ENCODE peak calls at places on chromosomes 7 and 10, in ten cellular contexts. L is CD8-positive, alpha-beta memory T cell; K is RWPE2; S is CD8-positive, alpha-beta T cell; I is left ventricle myocardium inferior; C is aorta; W is astrocyte; O is heart right ventricle; D is GM23248; X is PC-9. Q is an unnamed sample.

GRCh38 chr10:90866050-90866598 is 5.7 kb upstream of the RPP30 start:
- DNase-seq in S (no peak), O (no peak), I (no peak), C (no peak), X (no peak), K (no peak), W (no peak), D (no peak), L (no peak), Q (no peak)

GRCh38 chr7:117393781-117394180 is 33.5 kb downstream of the ASZ1 start:
- DNase-seq in X (no peak), L (no peak), O (no peak), D (no peak), W (no peak), S (no peak), C (no peak), I (no peak), K (no peak), Q (no peak)

GRCh38 chr10:131095109-131095580 is 216.4 kb downstream of the TCERG1L start:
- DNase-seq in K (no peak), O (no peak), S (no peak), X (no peak), C (no peak), I (no peak), W (no peak), D (no peak), L (no peak), Q (no peak)

GRCh38 chr10:110355922-110356627 is 51.4 kb upstream of the SMNDC1 start:
- DNase-seq in L (no peak), X (no peak), S (no peak), D (no peak), I (no peak), K (no peak), C (no peak), W (no peak), O (no peak), Q (no peak)

GRCh38 chr7:13179011-13179574 is 491.7 kb downstream of the ARL4A start:
- DNase-seq in S (no peak), I (no peak), C (no peak), D (peak; percentile 3), W (no peak), O (no peak), L (no peak), K (no peak), X (no peak), Q (no peak)

GRCh38 chr7:132739271-132739955 is 163.1 kb upstream of the PLXNA4 start:
- DNase-seq in S (no peak), C (no peak), W (peak; percentile 99), K (no peak), X (no peak), L (no peak), D (peak; percentile 95), I (no peak), O (peak; percentile 48), Q (peak; percentile 41)

GRCh38 chr7:13042605-13043236 is 355.3 kb downstream of the ARL4A start:
- DNase-seq in K (no peak), O (no peak), S (no peak), I (no peak), X (peak; percentile 5), C (no peak), D (peak; percentile 47), L (no peak), W (peak; percentile 46), Q (no peak)

GRCh38 chr7:155201325-155202087 is 96.2 kb upstream of the INSIG1 start:
- DNase-seq in O (no peak), W (no peak), I (no peak), C (no peak), D (no peak), K (no peak), S (no peak), L (no peak), X (no peak), Q (no peak)

GRCh38 chr7:27097686-27098492 is 2.1 kb upstream of the HOXA1 start:
- DNase-seq in L (no peak), C (no peak), S (no peak), I (no peak), W (peak; percentile 49), O (no peak), K (no peak), D (peak; percentile 46), X (peak; percentile 28), Q (no peak)

GRCh38 chr10:409403-410040 is 274.3 kb downstream of the ZMYND11 start:
- DNase-seq in L (no peak), X (no peak), D (no peak), O (no peak), S (no peak), W (no peak), K (no peak), I (peak; percentile 38), C (no peak), Q (no peak)

GRCh38 chr10:117363027-117363426 is 12.2 kb downstream of the PDZD8 start:
- DNase-seq in S (no peak), I (no peak), C (no peak), O (no peak), K (no peak), L (no peak), D (peak; percentile 81), X (no peak), W (peak; percentile 86), Q (no peak)

GRCh38 chr10:117365612-117366011 is 9.6 kb downstream of the PDZD8 start:
- DNase-seq in L (no peak), S (no peak), C (no peak), I (no peak), O (no peak), K (no peak), D (no peak), W (no peak), X (no peak), Q (no peak)

GRCh38 chr10:117366741-117367140 is 8.5 kb downstream of the PDZD8 start:
- DNase-seq in W (no peak), D (no peak), K (no peak), C (no peak), O (no peak), I (no peak), X (no peak), S (no peak), L (no peak), Q (no peak)

GRCh38 chr10:117362313-117362712 is 12.9 kb downstream of the PDZD8 start:
- DNase-seq in O (no peak), X (no peak), L (no peak), S (no peak), W (peak; percentile 41), C (no peak), I (no peak), K (no peak), D (peak; percentile 44), Q (no peak)

GRCh38 chr10:117364121-117364960 is 10.9 kb downstream of the PDZD8 start:
- DNase-seq in K (no peak), O (no peak), D (no peak), I (no peak), C (no peak), S (no peak), L (no peak), W (peak; percentile 29), X (no peak), Q (no peak)
- H3K27ac ChIP-seq in K (peak overlapping the region; percentile 58), O (no peak overlapping the region), D (no peak overlapping the region), I (no peak overlapping the region), C (no peak overlapping the region), S (no peak overlapping the region), L (no peak overlapping the region), W (peak overlapping the region; percentile 46), X (peak overlapping the region; percentile 89), Q (no peak overlapping the region)

GRCh38 chr10:124119933-124120332 is 26.5 kb upstream of the CHST15 start:
- DNase-seq in L (no peak), K (no peak), D (no peak), O (peak; percentile 88), C (peak; percentile 75), I (peak; percentile 76), W (no peak), X (no peak), S (no peak), Q (no peak)

GRCh38 chr10:124122211-124122610 is 28.8 kb upstream of the CHST15 start:
- DNase-seq in W (no peak), O (no peak), I (no peak), K (no peak), X (no peak), D (no peak), L (no peak), S (no peak), C (peak; percentile 61), Q (no peak)

GRCh38 chr10:124119216-124119615 is 25.8 kb upstream of the CHST15 start:
- DNase-seq in K (no peak), D (no peak), W (no peak), I (no peak), O (no peak), S (no peak), X (no peak), L (no peak), C (peak; percentile 44), Q (no peak)

GRCh38 chr10:124123141-124123540 is 29.7 kb upstream of the CHST15 start:
- DNase-seq in C (no peak), W (peak; percentile 66), S (no peak), I (no peak), D (no peak), L (no peak), X (no peak), K (no peak), O (no peak), Q (no peak)

DNA sequence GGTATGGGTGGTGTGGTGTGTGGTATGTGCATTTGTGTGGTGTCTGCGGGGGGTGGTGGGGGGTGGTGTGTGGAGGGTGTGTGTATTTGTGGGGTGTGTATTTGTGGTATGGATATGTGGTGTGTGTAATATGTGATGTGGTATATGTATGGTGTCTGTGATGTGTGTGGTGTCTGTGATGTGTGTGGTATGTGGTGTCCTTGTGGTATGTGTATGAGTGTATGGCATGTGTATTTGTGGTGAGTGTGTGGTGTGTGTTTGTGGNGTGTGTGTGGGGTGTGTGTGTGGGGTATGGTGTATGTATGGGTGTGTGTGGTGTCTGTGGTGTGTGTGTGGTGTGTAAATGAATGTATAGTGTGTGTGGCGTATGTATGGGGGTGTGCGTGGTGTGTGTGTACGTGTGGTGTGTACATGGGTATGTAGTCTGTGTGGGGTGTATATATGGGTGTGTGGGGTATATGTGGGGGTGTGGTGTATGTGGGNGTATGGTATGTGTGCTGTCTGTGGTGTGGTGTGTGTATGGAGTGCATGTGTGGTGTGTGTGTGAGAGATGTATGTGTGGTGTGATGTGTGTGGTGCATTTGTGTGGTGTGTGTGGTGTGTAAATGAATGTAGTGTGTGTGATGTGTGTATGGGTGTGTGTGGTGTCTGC is 27.1 kb upstream of the CHST15 start:
- DNase-seq in K (no peak), D (no peak), L (no peak), X (no peak), C (peak; percentile 9), W (no peak), O (no peak), S (no peak), I (no peak), Q (no peak)
- H3K27ac ChIP-seq in K (no peak overlapping the region), D (no peak overlapping the region), L (no peak overlapping the region), X (no peak overlapping the region), C (no peak overlapping the region), W (no peak overlapping the region), O (no peak overlapping the region), S (no peak overlapping the region), I (peak overlapping the region; percentile 80), Q (no peak overlapping the region)

GRCh38 chr10:31602541-31603244 is 283.7 kb downstream of the ZEB1 start:
- DNase-seq in I (peak; percentile 84), D (peak; percentile 96), L (no peak), K (no peak), C (peak; percentile 90), S (no peak), X (no peak), W (peak; percentile 66), O (peak; percentile 87), Q (peak; percentile 9)
- H3K27ac ChIP-seq in I (peak overlapping the region; percentile 90), D (peak overlapping the region; percentile 70), L (no peak overlapping the region), K (no peak overlapping the region), C (no peak overlapping the region), S (no peak overlapping the region), X (no peak overlapping the region), W (peak overlapping the region; percentile 50), O (peak overlapping the region; percentile 93), Q (peak overlapping the region; percentile 73)

GRCh38 chr10:102965455-102965854 is 47.4 kb downstream of the CNNM2 start:
- DNase-seq in C (no peak), X (no peak), S (no peak), O (no peak), W (no peak), D (no peak), L (no peak), I (no peak), K (no peak), Q (no peak)
- H3K27ac ChIP-seq in C (no peak overlapping the region), X (no peak overlapping the region), S (no peak overlapping the region), O (no peak overlapping the region), W (no peak overlapping the region), D (no peak overlapping the region), L (no peak overlapping the region), I (no peak overlapping the region), K (no peak overlapping the region), Q (no peak overlapping the region)